ENCODE peak calls at places on chromosomes 1 and 21, in eight cellular contexts. D is K562, A is colonic mucosa, J is GM23248, H is endothelial cell of umbilical vein, G is fibroblast of lung, K is MM.1S, U is neural progenitor cell. W is an unnamed sample.

GRCh38 chr1:20361805-20362381 is 71.2 kb downstream of the VWA5B1 start:
- DNase-seq in J (peak; percentile 75), U (peak; percentile 83), A (peak; percentile 75), G (peak; percentile 22), H (peak; percentile 45), K (no peak), D (peak; percentile 62), W (peak; percentile 70)

GRCh38 chr1:202624088-202624780 is 86.0 kb downstream of the SYT2 start:
- DNase-seq in G (no peak), K (no peak), J (no peak), D (no peak), H (no peak), A (no peak), U (no peak), W (no peak)

GRCh38 chr1:244963231-244963826 is 99.0 kb upstream of the HNRNPU start:
- DNase-seq in J (peak; percentile 5), G (peak; percentile 11), K (no peak), H (peak; percentile 67), U (no peak), A (no peak), D (peak; percentile 51), W (no peak)

GRCh38 chr1:159828916-159829634 is 2.4 kb downstream of the SLAMF8 start:
- DNase-seq in K (peak; percentile 73), H (peak; percentile 20), A (peak; percentile 40), J (no peak), G (no peak), U (peak; percentile 68), D (peak; percentile 30), W (peak; percentile 67)

GRCh38 chr1:150895618-150896017 is 8.7 kb downstream of the CTXND2 start:
- DNase-seq in H (no peak), A (no peak), K (no peak), U (no peak), J (peak; percentile 85), G (peak; percentile 48), D (no peak), W (no peak)

GRCh38 chr1:199956005-199956404 is 71.5 kb upstream of the NR5A2 start:
- DNase-seq in D (no peak), A (peak; percentile 44), U (peak; percentile 16), H (no peak), G (no peak), K (no peak), J (no peak), W (no peak)

GRCh38 chr1:221887091-221887746 is 145.3 kb upstream of the DUSP10 start:
- DNase-seq in H (no peak), U (no peak), J (peak; percentile 97), D (peak; percentile 50), K (no peak), G (peak; percentile 90), A (peak; percentile 25), W (peak; percentile 85)

GRCh38 chr21:27475363-27475955 is 508.6 kb upstream of the ADAMTS5 start:
- DNase-seq in U (no peak), K (no peak), G (peak; percentile 13), H (no peak), D (no peak), A (no peak), J (no peak), W (no peak)

GRCh38 chr1:243233908-243234307 is 21.2 kb downstream of the CEP170 start:
- DNase-seq in D (no peak), G (peak; percentile 89), U (no peak), J (peak; percentile 75), A (no peak), H (peak; percentile 38), K (no peak), W (no peak)

GRCh38 chr1:15692121-15692682 is 8.1 kb downstream of the PLEKHM2 start:
- DNase-seq in K (no peak), J (peak; percentile 36), A (no peak), U (no peak), H (peak; percentile 42), G (no peak), D (peak; percentile 89), W (no peak)

GRCh38 chr1:150551784-150552691 is 2.8 kb downstream of the ADAMTSL4 start:
- DNase-seq in K (no peak), A (peak; percentile 70), G (peak; percentile 89), U (peak; percentile 46), D (peak; percentile 93), H (peak; percentile 67), J (peak; percentile 96), W (peak; percentile 95)

GRCh38 chr1:205236526-205236925 is 8.8 kb downstream of the TMCC2 start:
- DNase-seq in D (peak; percentile 27), G (no peak), U (no peak), K (no peak), A (no peak), J (no peak), H (no peak), W (no peak)

GRCh38 chr1:99475991-99476532 is 169.9 kb upstream of the PALMD start:
- DNase-seq in D (no peak), H (no peak), J (no peak), G (no peak), K (no peak), A (no peak), U (no peak), W (no peak)

GRCh38 chr1:36384542-36385409 is 948 bp downstream of the STK40 start:
- DNase-seq in J (peak; percentile 67), U (peak; percentile 69), K (peak; percentile 47), D (peak; percentile 84), A (peak; percentile 91), G (peak; percentile 21), H (peak; percentile 41), W (peak; percentile 94)

GRCh38 chr1:226603976-226604845 is 55.6 kb downstream of the STUM start:
- DNase-seq in A (no peak), J (no peak), H (no peak), U (peak; percentile 84), D (no peak), K (no peak), G (no peak), W (peak; percentile 39)

GRCh38 chr1:156310962-156311361 is 11.9 kb upstream of the VHLL start:
- DNase-seq in A (no peak), U (no peak), D (no peak), H (no peak), G (peak; percentile 36), J (peak; percentile 60), K (no peak), W (no peak)
- H3K27ac ChIP-seq in A (no peak overlapping the region), U (no peak overlapping the region), D (no peak overlapping the region), H (no peak overlapping the region), G (no peak overlapping the region), J (peak overlapping the region; percentile 24), K (no peak overlapping the region), W (no peak overlapping the region)

DNA sequence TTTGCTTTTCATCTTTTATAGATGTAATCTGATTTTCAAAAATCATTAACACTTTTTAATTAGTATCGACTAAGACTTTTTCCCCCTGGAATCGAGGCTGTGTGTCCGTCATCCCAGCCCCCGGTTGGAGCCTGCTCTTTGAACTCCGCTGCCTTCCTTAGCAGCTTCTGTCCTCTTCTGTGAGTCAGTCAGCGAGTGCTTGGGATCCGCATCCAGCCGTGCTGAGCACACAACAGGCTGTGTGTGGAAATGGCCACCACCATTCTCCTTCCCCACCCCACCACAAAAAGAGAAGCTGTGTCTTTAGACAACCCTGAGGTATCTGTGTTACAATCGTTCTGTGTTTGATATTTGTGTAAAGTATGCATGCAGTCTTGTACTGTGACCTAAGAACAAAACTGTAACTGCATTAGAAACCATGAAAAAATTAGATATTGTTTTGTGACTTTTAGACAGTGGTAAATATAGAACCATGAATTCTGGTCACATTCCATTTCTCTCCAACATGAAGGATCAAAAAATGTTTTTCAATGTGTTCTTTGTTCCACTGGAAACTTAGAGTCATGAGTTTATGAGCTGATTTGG is 64.8 kb downstream of the VPS26C start:
- DNase-seq in J (no peak), K (no peak), U (no peak), H (no peak), A (no peak), G (no peak), D (no peak), W (no peak)
- H3K36me3 ChIP-seq in J (peaks cover 41% of the 10 kb centered on the region), K (no peaks in the 10 kb centered on the region), U (peaks cover 4% of the 10 kb centered on the region), H (peaks cover 6% of the 10 kb centered on the region), A (no peaks in the 10 kb centered on the region), G (peaks cover 5% of the 10 kb centered on the region), D (peaks cover 53% of the 10 kb centered on the region), W (peaks cover 30% of the 10 kb centered on the region)

DNA sequence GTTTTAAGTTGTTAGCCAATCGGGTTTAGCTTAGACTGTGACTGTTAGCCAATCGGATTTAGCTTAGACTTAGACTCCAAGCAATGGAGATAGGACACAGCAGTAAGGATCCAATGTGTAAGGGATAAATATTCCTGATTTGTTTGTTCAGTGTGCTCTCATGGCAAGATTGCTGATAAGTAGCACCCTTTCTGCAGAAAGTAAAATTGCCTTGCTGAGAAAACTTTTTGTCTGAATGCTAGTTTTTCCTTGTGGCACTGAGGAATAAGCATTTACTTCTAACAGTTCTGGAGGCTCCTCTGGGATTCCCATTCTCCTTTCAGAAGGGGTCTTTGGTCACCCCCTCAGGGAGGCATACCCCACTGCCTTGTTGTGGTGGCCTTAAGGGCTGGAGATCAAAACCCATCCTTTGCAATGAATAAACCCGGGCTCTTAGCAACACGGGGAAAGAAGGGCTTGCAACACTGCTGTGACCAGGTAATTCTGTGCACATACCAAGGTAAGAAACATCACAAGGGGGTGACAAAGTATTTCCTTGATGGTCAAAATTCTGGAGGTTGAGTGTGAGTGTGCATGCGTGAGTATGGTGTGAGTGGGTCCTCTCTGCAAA is 45.4 kb downstream of the SERINC2 start:
- DNase-seq in G (no peak), J (no peak), A (no peak), U (no peak), H (no peak), K (no peak), D (no peak), W (no peak)
- H3K9ac ChIP-seq in G (no peak overlapping the region), J (no peak overlapping the region), A (no peak overlapping the region), U (no peak overlapping the region), H (no peak overlapping the region), K (no peak overlapping the region), D (no peak overlapping the region), W (no peak overlapping the region)

GRCh38 chr1:18414872-18415447 is 65.8 kb upstream of the KLHDC7A start:
- DNase-seq in J (no peak), A (no peak), D (peak; percentile 34), K (no peak), U (no peak), H (no peak), G (no peak), W (no peak)

GRCh38 chr1:18413906-18414305 is 66.8 kb upstream of the KLHDC7A start:
- DNase-seq in U (no peak), J (no peak), H (no peak), G (no peak), K (no peak), A (peak; percentile 86), D (no peak), W (no peak)

GRCh38 chr1:18417317-18418269 is 63.1 kb upstream of the KLHDC7A start:
- DNase-seq in U (no peak), H (no peak), G (no peak), D (no peak), A (no peak), J (no peak), K (no peak), W (no peak)

GRCh38 chr1:18414321-18414720 is 66.4 kb upstream of the KLHDC7A start:
- DNase-seq in A (peak; percentile 22), D (no peak), H (no peak), G (no peak), U (no peak), J (no peak), K (no peak), W (no peak)

DNA sequence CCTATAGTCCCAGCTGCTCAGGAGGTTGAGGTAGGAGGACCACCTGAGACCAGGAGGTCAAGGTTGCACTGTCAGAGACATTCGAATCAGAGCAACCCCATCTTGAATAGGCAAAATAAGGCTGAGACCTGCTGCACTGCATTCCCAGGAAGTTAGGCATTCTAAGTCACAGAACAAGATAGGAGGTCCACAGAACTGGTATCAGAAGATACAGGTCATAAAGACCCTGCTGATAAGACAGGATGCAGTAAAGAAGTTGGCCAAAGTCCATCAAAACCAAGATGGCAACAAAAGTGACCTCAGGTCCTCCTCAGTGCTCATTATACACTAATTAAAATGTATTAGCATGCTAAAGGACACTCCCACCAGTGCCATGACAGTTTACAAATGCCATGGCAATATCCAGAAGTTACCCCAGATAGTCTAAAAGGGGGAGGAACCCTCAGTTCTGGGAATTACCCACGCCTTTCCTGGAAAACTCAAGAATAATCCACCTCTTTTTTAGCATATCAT is 65.2 kb upstream of the KLHDC7A start:
- DNase-seq in K (no peak), D (peak; percentile 62), J (no peak), H (no peak), U (no peak), G (no peak), A (no peak), W (no peak)
- H3K27ac ChIP-seq in K (no peak overlapping the region), D (peak overlapping the region; percentile 70), J (no peak overlapping the region), H (no peak overlapping the region), U (no peak overlapping the region), G (no peak overlapping the region), A (no peak overlapping the region), W (no peak overlapping the region)